ENCODE peak calls at places on chromosomes 13 and 19, in six cellular contexts. H is IMR-90, L is cardiac muscle cell, I is HFF-Myc, C is AG04450, P is tibial nerve. Z is an unnamed sample.

GRCh38 chr13:61664821-61665705 is 249.4 kb upstream of the PCDH20 start:
- DNase-seq in H (no peak), L (peak), I (no peak), C (no peak), P (no peak), Z (peak)

GRCh38 chr13:83880275-83881027 is 1.8 kb downstream of the SLITRK1 start:
- DNase-seq in H (no peak), L (no peak), I (no peak), C (no peak), P (no peak), Z (no peak)

GRCh38 chr13:79833972-79834371 is 353.0 kb downstream of the NDFIP2 start:
- DNase-seq in H (no peak), L (no peak), I (no peak), C (no peak), P (no peak), Z (no peak)

GRCh38 chr13:79246575-79246949 is 159.5 kb downstream of the RBM26 start:
- DNase-seq in H (no peak), L (no peak), I (no peak), C (no peak), P (no peak), Z (no peak)

GRCh38 chr13:111883571-111884343 is 183.2 kb upstream of the SOX1 start:
- DNase-seq in H (no peak), L (no peak), I (no peak), C (no peak), P (no peak), Z (no peak)

GRCh38 chr19:1809663-1810062 is 2.4 kb downstream of the ATP8B3 start:
- DNase-seq in H (no peak), L (no peak), I (no peak), C (no peak), P (no peak), Z (no peak)

GRCh38 chr13:99749627-99750026 is 221.9 kb downstream of the ZIC5 start:
- DNase-seq in H (no peak), L (no peak), I (no peak), C (no peak), P (no peak), Z (no peak)

GRCh38 chr13:111957913-111958450 is 109.0 kb upstream of the SOX1 start:
- DNase-seq in H (no peak), L (no peak), I (no peak), C (no peak), P (no peak), Z (no peak)

GRCh38 chr19:1269478-1270167 is 491 bp downstream of the CIRBP start:
- DNase-seq in H (peak), L (peak), I (peak), C (no peak), P (peak), Z (no peak)

GRCh38 chr19:22257916-22258315 is 28.3 kb upstream of the ZNF729 start:
- DNase-seq in H (no peak), L (no peak), I (no peak), C (no peak), P (no peak), Z (no peak)

GRCh38 chr13:31982540-31982939 is 49.0 kb upstream of the FRY start:
- DNase-seq in H (peak), L (peak), I (peak), C (peak), P (peak), Z (peak)

GRCh38 chr13:45310341-45311138 is 30.4 kb downstream of the TPT1 start:
- DNase-seq in H (no peak), L (no peak), I (no peak), C (no peak), P (no peak), Z (no peak)

GRCh38 chr19:10420444-10421239 is at the start of gene PDE4A:
- DNase-seq in H (no peak), L (peak), I (no peak), C (no peak), P (no peak), Z (no peak)

GRCh38 chr19:11230621-11231386 is 8.6 kb upstream of the ANGPTL8 start:
- DNase-seq in H (no peak), L (no peak), I (no peak), C (no peak), P (no peak), Z (no peak)

GRCh38 chr19:34253711-34254551 is 423 bp upstream of the GARRE1 start:
- DNase-seq in H (peak), L (no peak), I (no peak), C (no peak), P (peak), Z (no peak)
- TF ChIP-seq CTCF in H (no peak), L (no peak), I (no peak), C (no peak), P (no peak), Z (no peak)

GRCh38 chr19:32354345-32354744 is 8.9 kb downstream of the ZNF507 start:
- DNase-seq in H (no peak), L (no peak), I (no peak), C (no peak), P (no peak), Z (no peak)

GRCh38 chr19:32349724-32350475 is 4.5 kb downstream of the ZNF507 start:
- DNase-seq in H (peak), L (no peak), I (no peak), C (no peak), P (no peak), Z (no peak)

GRCh38 chr19:32346901-32347300 is 1.5 kb downstream of the ZNF507 start:
- DNase-seq in H (no peak), L (no peak), I (no peak), C (no peak), P (no peak), Z (no peak)

GRCh38 chr19:32351807-32352630 is 6.6 kb downstream of the ZNF507 start:
- DNase-seq in H (peak), L (peak), I (no peak), C (no peak), P (no peak), Z (no peak)

DNA sequence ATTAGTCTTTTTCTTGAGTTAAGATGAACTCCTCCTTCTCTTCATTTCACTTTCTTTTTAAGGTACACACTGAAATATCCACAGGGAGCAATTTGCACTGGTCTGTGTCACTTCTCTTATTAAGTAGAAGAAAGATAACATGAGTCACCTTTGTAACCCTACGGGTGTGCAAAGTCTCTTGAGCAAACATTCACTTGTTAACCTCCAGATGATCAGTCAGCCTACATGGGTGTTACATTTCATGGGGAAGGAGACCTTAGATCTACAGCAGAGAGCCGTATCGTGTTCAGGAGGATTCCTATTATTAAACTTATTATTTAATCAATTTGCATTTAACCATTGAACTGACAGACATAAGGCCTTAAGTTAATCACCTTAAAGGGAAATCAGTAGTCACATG is 5.1 kb downstream of the ZNF507 start:
- DNase-seq in H (no peak), L (no peak), I (no peak), C (no peak), P (no peak), Z (no peak)
- H3K4me3 ChIP-seq in H (no peak), L (no peak), I (no peak), C (no peak), P (no peak), Z (no peak)

GRCh38 chr19:36061367-36061766 is 6.7 kb downstream of the WDR62 start:
- DNase-seq in H (no peak), L (no peak), I (no peak), C (no peak), P (no peak), Z (no peak)

GRCh38 chr19:36064829-36065228 is 10.1 kb downstream of the WDR62 start:
- DNase-seq in H (no peak), L (no peak), I (no peak), C (no peak), P (no peak), Z (no peak)

GRCh38 chr19:36058481-36059179 is 3.9 kb downstream of the WDR62 start:
- DNase-seq in H (no peak), L (no peak), I (no peak), C (no peak), P (no peak), Z (no peak)

GRCh38 chr19:36059180-36059910 is 4.6 kb downstream of the WDR62 start:
- DNase-seq in H (no peak), L (no peak), I (no peak), C (no peak), P (no peak), Z (peak)

DNA sequence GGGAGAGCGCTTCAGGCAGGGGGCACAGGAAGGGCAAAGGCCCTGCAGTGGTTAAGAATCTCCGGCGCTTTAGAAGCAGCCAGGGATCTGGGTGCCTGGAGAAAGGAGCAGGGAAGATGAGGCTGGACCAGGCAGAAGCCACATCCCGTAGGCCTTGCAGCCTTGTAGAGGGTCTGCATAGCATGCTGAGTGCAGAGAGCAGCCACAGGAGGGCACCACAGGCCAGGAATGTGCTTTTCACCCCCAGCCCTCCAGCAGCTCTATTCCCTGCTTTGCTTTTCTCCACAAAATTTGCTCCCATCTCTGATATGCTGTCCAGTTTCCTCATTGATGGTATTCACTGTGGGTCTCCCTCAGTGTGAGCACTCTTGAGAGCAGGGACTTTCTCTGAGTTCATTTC is 5.7 kb downstream of the WDR62 start:
- DNase-seq in H (peak), L (peak), I (no peak), C (peak), P (peak), Z (peak)
- TF ChIP-seq CTCF in H (peak), L (peak), I (peak), C (peak), P (peak), Z (peak)

GRCh38 chr19:17944301-17944700 is 11.5 kb downstream of the CCDC124 start:
- DNase-seq in H (peak), L (peak), I (peak), C (peak), P (no peak), Z (peak)

GRCh38 chr19:17946965-17947784 is 14.4 kb downstream of the CCDC124 start:
- DNase-seq in H (no peak), L (no peak), I (no peak), C (no peak), P (no peak), Z (no peak)

GRCh38 chr19:17943284-17944221 is 10.7 kb downstream of the CCDC124 start:
- DNase-seq in H (no peak), L (no peak), I (no peak), C (no peak), P (no peak), Z (no peak)

GRCh38 chr19:17942181-17942580 is 9.4 kb downstream of the CCDC124 start:
- DNase-seq in H (no peak), L (no peak), I (no peak), C (no peak), P (no peak), Z (no peak)

DNA sequence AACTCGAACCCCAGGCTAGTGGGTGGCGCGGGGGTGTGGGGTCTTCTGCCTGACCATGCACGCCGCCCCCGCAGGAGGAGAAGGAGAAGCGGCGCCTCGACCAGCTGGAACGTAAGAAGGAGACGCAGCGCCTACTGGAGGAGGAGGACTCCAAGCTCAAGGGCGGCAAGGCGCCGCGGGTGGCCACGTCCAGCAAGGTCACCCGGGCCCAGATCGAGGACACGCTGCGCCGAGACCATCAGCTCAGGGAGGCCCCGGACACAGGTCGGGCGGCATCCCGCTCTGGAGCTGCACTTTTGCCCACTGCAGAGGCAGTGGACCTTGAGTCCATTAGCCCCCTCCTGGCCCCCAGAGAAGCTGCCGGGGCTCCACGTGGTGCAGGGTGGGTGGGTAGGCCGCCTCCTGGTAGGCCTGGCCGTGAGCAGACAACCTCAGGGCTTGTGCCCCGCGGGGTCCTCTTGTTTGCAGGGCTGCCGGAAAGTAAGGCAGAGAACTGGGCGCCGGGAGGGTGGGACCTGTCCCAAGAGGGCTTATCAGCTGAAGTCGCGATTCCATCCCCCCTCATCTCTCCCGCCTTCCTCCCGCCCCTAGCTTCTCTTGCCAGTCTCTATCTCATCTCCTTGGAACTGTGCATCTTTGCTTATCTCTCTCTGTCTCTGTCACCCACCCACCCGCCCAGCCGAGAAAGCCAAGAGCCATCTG is 9.9 kb downstream of the CCDC124 start:
- DNase-seq in H (no peak), L (no peak), I (no peak), C (no peak), P (no peak), Z (no peak)
- H3K4me3 ChIP-seq in H (no peak), L (no peak), I (no peak), C (no peak), P (no peak), Z (no peak)

GRCh38 chr13:40666058-40666904 is at the start of gene FOXO1:
- DNase-seq in H (peak), L (peak), I (no peak), C (peak), P (peak), Z (no peak)

GRCh38 chr13:40666905-40667621 is 622 bp upstream of the FOXO1 start:
- DNase-seq in H (no peak), L (no peak), I (no peak), C (no peak), P (no peak), Z (no peak)

GRCh38 chr13:40667622-40667978 is 1.2 kb upstream of the FOXO1 start:
- DNase-seq in H (no peak), L (no peak), I (no peak), C (no peak), P (no peak), Z (no peak)

GRCh38 chr13:40670307-40670706 is 3.9 kb upstream of the FOXO1 start:
- DNase-seq in H (no peak), L (no peak), I (no peak), C (no peak), P (no peak), Z (no peak)

GRCh38 chr13:40668335-40668734 is 1.9 kb upstream of the FOXO1 start:
- DNase-seq in H (no peak), L (peak), I (no peak), C (no peak), P (peak), Z (no peak)
- TF ChIP-seq CTCF in H (peak), L (peak), I (peak), C (peak), P (peak), Z (peak)

GRCh38 chr13:110232756-110233155 is 74.2 kb downstream of the COL4A1 start:
- DNase-seq in H (no peak), L (peak), I (peak), C (no peak), P (no peak), Z (no peak)

GRCh38 chr13:110231348-110232047 is 75.5 kb downstream of the COL4A1 start:
- DNase-seq in H (no peak), L (no peak), I (no peak), C (no peak), P (no peak), Z (no peak)

GRCh38 chr13:110233181-110233641 is 73.7 kb downstream of the COL4A1 start:
- DNase-seq in H (peak), L (peak), I (peak), C (peak), P (peak), Z (no peak)

GRCh38 chr13:110230661-110231347 is 76.2 kb downstream of the COL4A1 start:
- DNase-seq in H (no peak), L (no peak), I (no peak), C (no peak), P (no peak), Z (no peak)

GRCh38 chr13:110232146-110232545 is 74.8 kb downstream of the COL4A1 start:
- DNase-seq in H (no peak), L (no peak), I (no peak), C (no peak), P (no peak), Z (no peak)
- H3K4me3 ChIP-seq in H (no peak), L (no peak), I (no peak), C (no peak), P (no peak), Z (no peak)

GRCh38 chr19:13031917-13032623 is 36.8 kb downstream of the NFIX start:
- DNase-seq in H (peak), L (no peak), I (no peak), C (no peak), P (peak), Z (no peak)

GRCh38 chr19:13028027-13028426 is 32.8 kb downstream of the NFIX start:
- DNase-seq in H (no peak), L (no peak), I (no peak), C (no peak), P (no peak), Z (no peak)

GRCh38 chr19:13029301-13029880 is 34.1 kb downstream of the NFIX start:
- DNase-seq in H (no peak), L (no peak), I (no peak), C (no peak), P (no peak), Z (no peak)

GRCh38 chr19:13027557-13027956 is 32.3 kb downstream of the NFIX start:
- DNase-seq in H (no peak), L (no peak), I (no peak), C (no peak), P (no peak), Z (no peak)

DNA sequence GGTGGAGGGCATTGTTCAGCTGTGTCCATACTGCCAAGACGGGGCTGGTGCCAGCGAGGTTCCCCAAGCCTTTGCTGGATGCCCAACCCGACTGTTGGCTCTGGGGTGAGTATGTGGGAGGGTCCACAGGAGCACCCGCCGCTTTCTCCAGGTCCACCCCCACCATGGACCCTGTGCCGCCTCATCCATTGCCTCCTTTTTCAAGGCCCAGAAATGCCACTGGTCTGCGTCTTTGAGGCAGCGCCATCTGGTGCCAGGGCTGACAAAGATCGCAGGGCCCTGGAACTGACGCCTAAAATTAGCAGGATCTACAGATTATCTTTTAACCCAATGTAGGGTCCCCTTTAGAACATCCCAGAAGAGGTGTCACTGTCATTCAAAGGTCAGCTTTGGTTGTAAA is 34.6 kb downstream of the NFIX start:
- DNase-seq in H (no peak), L (no peak), I (no peak), C (no peak), P (no peak), Z (no peak)
- TF ChIP-seq CTCF in H (peak), L (peak), I (peak), C (peak), P (peak), Z (peak)

DNA sequence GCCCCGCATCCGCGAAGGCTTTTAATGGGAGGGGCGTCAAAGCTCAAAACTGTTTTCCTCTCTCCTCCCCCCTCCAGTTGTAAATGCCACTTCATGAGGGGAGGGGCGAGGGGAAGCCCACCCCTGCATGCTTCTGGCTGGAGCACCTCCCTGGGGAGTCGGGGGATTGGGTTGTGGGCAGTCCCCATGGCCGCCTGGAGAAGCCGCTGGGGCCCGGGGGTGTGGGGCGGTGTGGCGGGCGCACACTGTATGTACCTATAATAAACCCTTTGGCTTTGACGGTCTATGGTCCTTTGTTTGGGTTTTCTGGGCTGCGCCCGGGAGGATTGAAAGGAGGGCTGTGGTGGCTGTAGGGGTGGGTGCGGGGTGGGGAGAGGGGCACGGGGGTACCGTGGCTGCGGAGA is 490 bp upstream of the SHKBP1 start:
- DNase-seq in H (no peak), L (no peak), I (no peak), C (no peak), P (no peak), Z (no peak)
- H3K4me3 ChIP-seq in H (peak), L (peak), I (peak), C (peak), P (peak), Z (peak)

GRCh38 chr19:52270266-52270885 is 989 bp downstream of the ZNF766 start:
- DNase-seq in H (peak), L (no peak), I (no peak), C (no peak), P (no peak), Z (no peak)
- TF ChIP-seq CTCF in H (no peak), L (no peak), I (no peak), C (no peak), P (no peak), Z (no peak)

DNA sequence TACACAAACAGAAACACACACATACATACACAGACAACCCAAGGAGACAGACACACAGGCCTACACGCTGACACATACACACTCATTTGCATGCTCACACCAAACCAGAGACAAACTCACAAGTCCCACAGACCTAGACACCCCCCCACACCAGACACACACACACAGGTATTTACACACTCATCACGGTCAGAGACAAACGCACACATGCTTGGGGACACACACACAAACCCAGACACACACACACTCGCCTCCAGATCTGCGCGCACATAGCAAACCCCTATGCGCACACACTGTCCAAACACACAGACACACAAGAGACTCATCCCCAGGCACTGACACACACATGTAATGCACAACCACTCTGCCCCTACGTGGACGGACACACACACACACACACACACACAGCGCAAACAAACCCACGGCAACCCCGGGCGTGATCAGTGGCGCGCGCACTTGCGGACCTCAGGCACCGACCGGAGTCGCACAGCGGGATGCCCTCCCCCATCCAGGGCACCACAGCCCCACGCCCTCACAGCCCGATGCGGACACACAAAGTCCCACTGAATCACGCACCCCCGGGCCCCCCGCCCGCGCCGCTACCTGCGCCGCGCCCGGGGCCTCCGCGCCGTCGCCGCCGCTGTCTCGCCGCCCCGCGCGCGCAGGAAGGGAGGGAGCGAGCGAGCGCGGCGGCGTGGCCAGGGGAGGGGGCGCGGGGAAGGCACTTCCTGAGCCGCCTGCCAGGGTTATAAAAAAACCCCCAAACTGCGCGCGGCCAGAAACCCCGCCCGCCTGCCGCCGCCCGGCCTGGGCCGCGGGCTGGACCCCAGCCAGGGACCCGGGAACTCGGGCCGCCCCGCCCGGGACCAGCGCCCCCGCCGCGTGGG is at the start of gene ADAMTS10:
- DNase-seq in H (peak), L (peak), I (no peak), C (no peak), P (peak), Z (no peak)
- H3K4me3 ChIP-seq in H (peak), L (peak), I (peak), C (peak), P (peak), Z (peak)